ENCODE peak calls at places on chromosomes 13 and 19, in ten cellular contexts. D is transverse colon, G is GM12892, R is lower leg skin, Y is thyroid gland, C is GM12878, J is ovary, P is vagina, V is suprapubic skin, T is A549. N is an unnamed sample.

GRCh38 chr13:30792257-30793000 is 57.1 kb downstream of the ALOX5AP start:
- DNase-seq in C (no peak), P (no peak), T (peak; percentile 36), V (peak; percentile 89), R (peak; percentile 61), Y (peak; percentile 93), J (peak; percentile 80), G (no peak), D (peak; percentile 50), N (no peak)

GRCh38 chr19:6501740-6502648 is at the start of gene TUBB4A:
- DNase-seq in J (no peak), R (no peak), P (no peak), C (no peak), D (peak; percentile 28), Y (no peak), V (no peak), T (no peak), G (peak; percentile 70), N (no peak)

GRCh38 chr19:10285393-10285792 is 1.4 kb upstream of the ICAM4 start:
- DNase-seq in T (no peak), J (no peak), R (no peak), D (no peak), V (no peak), G (no peak), P (no peak), C (no peak), Y (no peak), N (no peak)

GRCh38 chr19:55489711-55490477 is 1.7 kb downstream of the SSC5D start:
- DNase-seq in Y (no peak), V (no peak), J (peak; percentile 62), D (no peak), C (no peak), G (no peak), P (no peak), R (no peak), T (no peak), N (no peak)

GRCh38 chr19:6286676-6287075 is 6.9 kb upstream of the MLLT1 start:
- DNase-seq in V (no peak), P (no peak), C (no peak), J (no peak), D (no peak), Y (no peak), T (peak; percentile 13), G (no peak), R (no peak), N (no peak)

GRCh38 chr13:70249332-70250064 is 141.2 kb upstream of the KLHL1 start:
- DNase-seq in D (no peak), P (no peak), Y (no peak), T (peak; percentile 55), J (no peak), V (no peak), C (no peak), G (no peak), R (no peak), N (no peak)

GRCh38 chr13:32746474-32746873 is 160.2 kb downstream of the PDS5B start:
- DNase-seq in T (no peak), Y (no peak), P (no peak), C (no peak), G (no peak), J (no peak), D (no peak), R (no peak), V (no peak), N (no peak)

GRCh38 chr19:13537454-13537853 is 31.2 kb upstream of the CACNA1A start:
- DNase-seq in V (no peak), Y (no peak), P (no peak), T (no peak), J (no peak), R (no peak), C (no peak), G (no peak), D (no peak), N (no peak)

GRCh38 chr13:113092776-113093579 is 12.6 kb upstream of the F7 start:
- DNase-seq in C (no peak), V (no peak), Y (no peak), D (no peak), R (no peak), J (no peak), T (no peak), G (no peak), P (no peak), N (no peak)

GRCh38 chr13:20939662-20940061 is 37.1 kb upstream of the XPO4 start:
- DNase-seq in Y (no peak), T (peak; percentile 32), P (no peak), D (no peak), J (no peak), R (no peak), C (no peak), V (no peak), G (no peak), N (no peak)
- TF ChIP-seq POLR2A in Y (no peak), T (no peak), P (no peak), D (no peak), J (no peak), R (no peak), C (no peak), V (no peak), G (no peak), N (no peak)

DNA sequence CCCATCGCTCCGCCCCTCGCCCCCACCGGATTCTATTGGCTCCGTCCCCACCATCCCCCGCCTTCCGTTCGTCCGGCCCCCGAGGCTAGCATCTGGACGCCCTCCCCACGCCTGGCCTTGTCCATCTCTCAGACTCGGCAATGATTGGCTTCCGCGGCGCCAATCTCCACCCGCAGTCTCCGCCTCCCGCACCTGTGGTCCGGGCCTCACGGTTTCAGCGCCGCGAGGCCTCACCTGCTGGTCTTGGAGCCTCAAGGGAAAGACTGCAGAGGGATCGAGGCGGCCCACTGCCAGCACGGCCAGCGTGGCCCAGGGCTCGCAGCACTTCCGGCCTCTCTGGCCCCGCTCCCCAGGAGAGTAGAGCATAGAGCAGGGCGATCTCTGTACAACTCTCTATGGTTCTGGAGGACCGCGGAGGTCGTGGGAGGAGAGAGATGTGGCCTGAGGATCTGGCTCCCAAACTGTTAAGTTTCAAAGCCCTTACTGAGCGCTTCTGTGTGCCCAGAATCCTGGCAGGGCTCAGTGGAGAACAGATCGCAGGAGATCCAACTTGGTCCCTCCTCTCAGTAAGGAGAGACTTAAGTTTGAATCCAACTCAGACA is at the start of gene ERCC1:
- DNase-seq in V (no peak), P (no peak), J (peak; percentile 96), C (peak; percentile 89), R (peak; percentile 72), G (peak; percentile 94), Y (peak; percentile 99), D (no peak), T (peak; percentile 98), N (peak; percentile 82)
- TF ChIP-seq POLR2A in V (no peak), P (no peak), J (peak; percentile 69), C (peak; percentile 93), R (no peak), G (peak; percentile 84), Y (no peak), D (peak; percentile 83), T (peak; percentile 84), N (peak; percentile 73)

GRCh38 chr13:110913322-110913721 is 1.5 kb downstream of the ANKRD10 start:
- DNase-seq in C (no peak), T (no peak), G (no peak), Y (peak; percentile 10), R (no peak), P (no peak), D (peak; percentile 76), J (no peak), V (no peak), N (no peak)
- TF ChIP-seq POLR2A in C (no peak), T (no peak), G (no peak), Y (no peak), R (no peak), P (no peak), D (peak; percentile 35), J (no peak), V (no peak), N (no peak)

GRCh38 chr19:51124729-51125128 is at the start of gene SIGLEC9:
- DNase-seq in G (no peak), D (peak; percentile 35), C (no peak), P (no peak), V (peak; percentile 63), T (no peak), R (peak; percentile 32), J (peak; percentile 47), Y (no peak), N (no peak)
- TF ChIP-seq POLR2A in G (no peak), D (peak; percentile 44), C (no peak), P (no peak), V (no peak), T (no peak), R (no peak), J (no peak), Y (no peak), N (peak; percentile 52)

DNA sequence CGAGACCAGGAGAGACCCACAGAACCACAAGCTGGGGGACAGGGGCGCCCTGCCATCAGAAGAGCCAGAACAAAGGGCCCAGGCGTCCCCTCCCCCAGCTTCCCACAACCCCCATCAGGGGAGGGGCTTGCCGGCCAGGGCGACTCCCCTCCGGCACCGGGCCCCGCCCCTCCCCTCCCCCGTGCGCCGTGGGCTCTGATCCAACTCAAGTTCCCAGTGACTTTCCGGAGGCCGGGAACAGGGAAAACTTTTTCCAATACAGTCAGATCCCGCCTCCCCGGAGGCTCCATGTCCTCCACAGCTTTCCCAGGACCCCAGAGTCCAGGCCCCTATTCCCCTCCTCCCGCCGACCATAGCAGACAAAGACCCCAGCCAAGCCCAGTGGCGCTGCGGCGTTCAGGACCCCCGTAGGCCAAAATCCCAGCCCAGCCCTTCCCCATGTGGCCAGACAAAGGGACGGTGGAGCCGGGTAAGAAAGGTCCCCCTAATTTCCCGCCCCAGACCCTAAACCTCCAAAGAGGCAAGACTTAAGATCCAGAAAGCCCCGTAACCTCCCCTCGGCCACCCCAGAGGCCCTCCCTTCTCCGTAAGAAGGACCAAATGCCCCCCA is 673 bp downstream of the TEAD2 start:
- DNase-seq in T (peak; percentile 91), J (peak; percentile 93), P (no peak), Y (peak; percentile 58), D (peak; percentile 81), V (peak; percentile 89), C (no peak), G (no peak), R (peak; percentile 55), N (no peak)
- TF ChIP-seq POLR2A in T (no peak), J (peak; percentile 70), P (peak; percentile 64), Y (no peak), D (peak; percentile 36), V (no peak), C (no peak), G (no peak), R (no peak), N (no peak)

GRCh38 chr13:21071015-21071414 is 9.6 kb upstream of the LATS2 start:
- DNase-seq in P (no peak), J (no peak), R (no peak), T (no peak), V (no peak), G (no peak), D (no peak), C (no peak), Y (no peak), N (no peak)
- TF ChIP-seq POLR2A in P (no peak), J (no peak), R (no peak), T (no peak), V (no peak), G (no peak), D (no peak), C (no peak), Y (no peak), N (no peak)

GRCh38 chr19:35509018-35509652 is 4.3 kb downstream of the DMKN start:
- DNase-seq in P (no peak), G (peak; percentile 58), D (peak; percentile 71), J (peak; percentile 49), V (no peak), C (peak; percentile 40), Y (peak; percentile 85), T (peak; percentile 53), R (no peak), N (no peak)
- TF ChIP-seq POLR2A in P (no peak), G (peak; percentile 43), D (no peak), J (peak; percentile 23), V (no peak), C (no peak), Y (no peak), T (no peak), R (no peak), N (no peak)